ENCODE peak calls at places on chromosomes 4 and X, in six cellular contexts. L, X, E, K, G and H are unnamed samples.

GRCh38 chr4:124903995-124904722 is 191.6 kb upstream of the ANKRD50 start:
- DNase-seq in L (no peak), X (no peak), E (no peak), K (peak), G (no peak), H (peak)

GRCh38 chr4:147578057-147578476 is 39.1 kb upstream of the TMEM184C start:
- DNase-seq in L (no peak), X (no peak), E (no peak), K (peak), G (no peak), H (peak)

GRCh38 chrX:7214251-7214650 is 66.3 kb upstream of the PUDP start:
- DNase-seq in L (no peak), X (no peak), E (no peak), K (peak), G (no peak), H (peak)

GRCh38 chr4:7739077-7739917 is 200.4 kb downstream of the AFAP1 start:
- DNase-seq in L (no peak), X (no peak), E (no peak), K (no peak), G (no peak), H (no peak)

GRCh38 chrX:109848451-109849050 is 115.5 kb upstream of the ACSL4 start:
- DNase-seq in L (no peak), X (no peak), E (no peak), K (no peak), G (no peak), H (no peak)

GRCh38 chr4:124640037-124640730 is 72.3 kb downstream of the ANKRD50 start:
- DNase-seq in L (no peak), X (no peak), E (no peak), K (peak), G (no peak), H (peak)

GRCh38 chr4:153345011-153345981 is 808 bp downstream of the MND1 start:
- DNase-seq in L (peak), X (peak), E (peak), K (peak), G (no peak), H (peak)

GRCh38 chr4:109998867-109999303 is 86.2 kb downstream of the EGF start:
- DNase-seq in L (no peak), X (no peak), E (no peak), K (peak), G (peak), H (peak)

GRCh38 chr4:3111461-3111860 is 37.0 kb downstream of the HTT start:
- DNase-seq in L (no peak), X (no peak), E (no peak), K (no peak), G (no peak), H (no peak)

GRCh38 chr4:55781809-55782208 is 37.8 kb upstream of the EXOC1L start:
- DNase-seq in L (peak), X (no peak), E (no peak), K (no peak), G (no peak), H (no peak)

GRCh38 chrX:12439396-12439795 is 301.1 kb downstream of the FRMPD4 start:
- DNase-seq in L (no peak), X (no peak), E (no peak), K (no peak), G (no peak), H (no peak)

GRCh38 chr4:127501103-127501502 is 131.7 kb upstream of the INTU start:
- DNase-seq in L (no peak), X (no peak), E (no peak), K (no peak), G (no peak), H (no peak)

GRCh38 chrX:13112499-13112898 is 68.1 kb upstream of the FAM9C start:
- DNase-seq in L (no peak), X (no peak), E (no peak), K (no peak), G (no peak), H (no peak)